ENCODE peak calls at places on chromosomes 1 and 21, in four cellular contexts. M is transverse colon, J is right lobe of liver, I is ovary. K is an unnamed sample.

GRCh38 chr1:5010656-5011055 is 356.2 kb downstream of the AJAP1 start:
- DNase-seq in M (no peak), J (no peak), I (no peak), K (no peak)

GRCh38 chr1:155011004-155011416 is 8.4 kb downstream of the ZBTB7B start:
- DNase-seq in M (no peak), J (no peak), I (peak; percentile 28), K (no peak)

GRCh38 chr1:39900662-39901485 is 843 bp downstream of the MYCL start:
- DNase-seq in M (peak; percentile 30), J (peak; percentile 89), I (no peak), K (no peak)

GRCh38 chr1:53949651-53950050 is 3.5 kb downstream of the LRRC42 start:
- DNase-seq in M (no peak), J (no peak), I (no peak), K (no peak)

GRCh38 chr1:66333463-66334232 is 200.3 kb upstream of the SGIP1 start:
- DNase-seq in M (peak; percentile 28), J (no peak), I (no peak), K (no peak)

GRCh38 chr21:41596241-41596925 is 88.4 kb upstream of the TMPRSS2 start:
- DNase-seq in M (no peak), J (no peak), I (no peak), K (peak; percentile 16)

GRCh38 chr1:171245458-171246064 is 2.7 kb upstream of the FMO1 start:
- DNase-seq in M (peak; percentile 28), J (peak; percentile 57), I (no peak), K (no peak)

GRCh38 chr1:2352341-2353214 is 38.8 kb downstream of the MORN1 start:
- DNase-seq in M (no peak), J (no peak), I (peak; percentile 15), K (no peak)

GRCh38 chr21:36704281-36704957 is 5.5 kb downstream of the SIM2 start:
- DNase-seq in M (no peak), J (no peak), I (no peak), K (no peak)

GRCh38 chr1:25622526-25622925 is 5.9 kb downstream of the MAN1C1 start:
- DNase-seq in M (no peak), J (no peak), I (no peak), K (no peak)

GRCh38 chr1:25109527-25109926 is 122.8 kb downstream of the SYF2 start:
- DNase-seq in M (no peak), J (no peak), I (no peak), K (no peak)

GRCh38 chr1:42876009-42876408 is 29.6 kb downstream of the ZNF691 start:
- DNase-seq in M (no peak), J (no peak), I (no peak), K (no peak)

GRCh38 chr21:41771625-41771945 is 4.7 kb upstream of the RIPK4 start:
- DNase-seq in M (no peak), J (no peak), I (no peak), K (no peak)

GRCh38 chr1:64965239-64966157 is 851 bp downstream of the JAK1 start:
- DNase-seq in M (peak; percentile 75), J (peak; percentile 70), I (peak; percentile 82), K (peak; percentile 65)

GRCh38 chr1:164675342-164675904 is 116.4 kb downstream of the PBX1 start:
- DNase-seq in M (peak; percentile 44), J (no peak), I (no peak), K (no peak)

GRCh38 chr1:226575436-226576390 is 27.1 kb downstream of the STUM start:
- DNase-seq in M (no peak), J (no peak), I (no peak), K (no peak)

GRCh38 chr1:13766906-13767564 is 67.0 kb downstream of the PRDM2 start:
- DNase-seq in M (no peak), J (no peak), I (no peak), K (no peak)

GRCh38 chr1:200090252-200091159 is 63.0 kb downstream of the NR5A2 start:
- DNase-seq in M (no peak), J (no peak), I (no peak), K (no peak)

GRCh38 chr1:7470904-7471638 is 300.0 kb upstream of the VAMP3 start:
- DNase-seq in M (peak; percentile 59), J (no peak), I (peak; percentile 65), K (peak; percentile 59)

GRCh38 chr1:198024782-198025181 is 107.6 kb downstream of the LHX9 start:
- DNase-seq in M (no peak), J (no peak), I (no peak), K (no peak)

GRCh38 chr1:20661235-20662109 is at the start of gene DDOST:
- DNase-seq in M (peak; percentile 96), J (peak; percentile 97), I (peak; percentile 92), K (peak; percentile 90)

GRCh38 chr21:37153193-37153934 is 80.3 kb downstream of the TTC3 start:
- DNase-seq in M (peak; percentile 58), J (no peak), I (no peak), K (no peak)

GRCh38 chr1:7771673-7772299 is 690 bp downstream of the VAMP3 start:
- DNase-seq in M (no peak), J (no peak), I (no peak), K (no peak)

GRCh38 chr1:202186327-202186726 is 7.3 kb upstream of the LGR6 start:
- DNase-seq in M (no peak), J (no peak), I (no peak), K (no peak)

GRCh38 chr21:26943916-26944315 is 23.0 kb downstream of the ADAMTS5 start:
- DNase-seq in M (no peak), J (no peak), I (no peak), K (no peak)

GRCh38 chr1:19412654-19413053 is 72.7 kb downstream of the CAPZB start:
- DNase-seq in M (no peak), J (no peak), I (no peak), K (no peak)

GRCh38 chr21:46060596-46061061 is 37.3 kb upstream of the COL6A2 start:
- DNase-seq in M (peak; percentile 56), J (peak; percentile 36), I (peak; percentile 82), K (peak; percentile 58)

GRCh38 chr1:5424802-5425201 is 567.4 kb downstream of the NPHP4 start:
- DNase-seq in M (no peak), J (no peak), I (no peak), K (no peak)

GRCh38 chr1:9182784-9183257 is 51.8 kb upstream of the H6PD start:
- DNase-seq in M (no peak), J (no peak), I (peak; percentile 52), K (no peak)

GRCh38 chr1:24606621-24607020 is 36.5 kb upstream of the SRRM1 start:
- DNase-seq in M (no peak), J (no peak), I (no peak), K (no peak)

GRCh38 chr1:48853006-48853405 is 76.3 kb upstream of the BEND5 start:
- DNase-seq in M (no peak), J (no peak), I (no peak), K (no peak)

GRCh38 chr21:45865106-45865835 is 116.3 kb upstream of the COL6A1 start:
- DNase-seq in M (no peak), J (no peak), I (no peak), K (no peak)

GRCh38 chr1:55172687-55173086 is 42.5 kb downstream of the USP24 start:
- DNase-seq in M (no peak), J (no peak), I (no peak), K (no peak)

GRCh38 chr21:44370027-44370735 is 16.8 kb downstream of the TRPM2 start:
- DNase-seq in M (no peak), J (peak; percentile 55), I (peak; percentile 63), K (peak; percentile 49)

GRCh38 chr1:214641214-214641895 is 38.4 kb downstream of the CENPF start:
- DNase-seq in M (no peak), J (no peak), I (no peak), K (no peak)

GRCh38 chr1:74549947-74550346 is 37.5 kb upstream of the LRRC53 start:
- DNase-seq in M (no peak), J (no peak), I (no peak), K (no peak)

GRCh38 chr1:215501496-215501895 is 65.6 kb upstream of the KCTD3 start:
- DNase-seq in M (no peak), J (no peak), I (no peak), K (no peak)

GRCh38 chr1:112332751-112333150 is 63.3 kb upstream of the CTTNBP2NL start:
- DNase-seq in M (no peak), J (no peak), I (no peak), K (peak; percentile 58)

GRCh38 chr1:206438554-206438953 is 31.7 kb upstream of the IKBKE start:
- DNase-seq in M (no peak), J (no peak), I (no peak), K (no peak)
- H3K36me3 ChIP-seq in M (peaks cover 7% of the 10 kb centered on the region), J (no peaks in the 10 kb centered on the region), I (no peaks in the 10 kb centered on the region), K (no peaks in the 10 kb centered on the region)

GRCh38 chr1:14921057-14921456 is 232.5 kb upstream of the TMEM51 start:
- DNase-seq in M (no peak), J (no peak), I (no peak), K (no peak)
- H3K4me1 ChIP-seq in M (peaks cover 12% of the 10 kb centered on the region), J (no peaks in the 10 kb centered on the region), I (peaks cover 4% of the 10 kb centered on the region), K (no peaks in the 10 kb centered on the region)

GRCh38 chr1:228082260-228082974 is at the start of gene ARF1:
- DNase-seq in M (peak; percentile 93), J (peak; percentile 94), I (peak; percentile 95), K (peak; percentile 85)
- TF ChIP-seq POLR2A in M (peak; percentile 82), J (peak; percentile 88), I (peak; percentile 96), K (no peak)

DNA sequence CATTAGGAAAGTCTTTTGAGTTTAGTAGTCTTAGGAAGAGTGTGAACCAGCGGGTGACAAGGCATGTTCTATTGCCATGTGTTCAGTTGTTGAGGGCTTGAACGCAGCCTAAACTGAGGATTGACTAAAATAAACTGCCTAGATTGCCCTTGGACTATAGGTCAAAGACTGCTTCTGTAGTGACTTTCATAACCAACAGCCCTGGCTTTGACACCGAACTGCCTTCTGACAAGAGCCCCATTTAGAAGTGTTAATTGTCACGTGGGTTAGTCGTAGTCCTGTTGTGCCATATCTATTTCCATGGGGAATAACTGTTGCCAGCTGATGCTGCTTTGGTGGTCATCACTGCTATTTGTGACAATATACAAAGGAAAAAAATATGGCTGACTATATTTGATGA is 90.4 kb downstream of the TGFB2 start:
- DNase-seq in M (no peak), J (no peak), I (no peak), K (no peak)
- H3K36me3 ChIP-seq in M (no peaks in the 10 kb centered on the region), J (no peaks in the 10 kb centered on the region), I (no peaks in the 10 kb centered on the region), K (no peaks in the 10 kb centered on the region)

GRCh38 chr1:23591460-23592208 is 32.3 kb upstream of the ID3 start:
- DNase-seq in M (no peak), J (no peak), I (peak; percentile 22), K (no peak)
- H3K4me1 ChIP-seq in M (no peaks in the 10 kb centered on the region), J (no peaks in the 10 kb centered on the region), I (no peaks in the 10 kb centered on the region), K (no peaks in the 10 kb centered on the region)

GRCh38 chr1:153609585-153609907 is 3.4 kb downstream of the S100A16 start:
- DNase-seq in M (no peak), J (no peak), I (no peak), K (no peak)

GRCh38 chr1:153608089-153608672 is 4.8 kb downstream of the S100A16 start:
- DNase-seq in M (no peak), J (no peak), I (no peak), K (no peak)

GRCh38 chr1:153607381-153607780 is 5.6 kb downstream of the S100A16 start:
- DNase-seq in M (no peak), J (no peak), I (no peak), K (no peak)

GRCh38 chr1:153610334-153611023 is 2.5 kb downstream of the S100A16 start:
- DNase-seq in M (no peak), J (no peak), I (no peak), K (no peak)

GRCh38 chr1:153608742-153609584 is 4.0 kb downstream of the S100A16 start:
- DNase-seq in M (peak; percentile 88), J (peak; percentile 96), I (peak; percentile 76), K (peak; percentile 79)
- TF ChIP-seq POLR2A in M (peak; percentile 41), J (peak; percentile 65), I (no peak), K (no peak)

GRCh38 chr1:60290393-60290792 is 216.8 kb upstream of the C1orf87 start:
- DNase-seq in M (no peak), J (no peak), I (no peak), K (no peak)
- H3K36me3 ChIP-seq in M (no peaks in the 10 kb centered on the region), J (no peaks in the 10 kb centered on the region), I (no peaks in the 10 kb centered on the region), K (no peaks in the 10 kb centered on the region)